ENCODE peak calls at places on chromosomes 6 and 20, in seven cellular contexts. X is HT-29, D is progenitor cell of endocrine pancreas, J is NCI-H2081, O is thyroid gland, H is HL-60, F is osteocyte. P is an unnamed sample.

GRCh38 chr6:99241905-99242534 is 107.5 kb downstream of the FAXC start:
- DNase-seq in X (peak), D (no peak), J (peak), O (peak), H (no peak), F (no peak), P (peak)

GRCh38 chr6:1200706-1201105 is 111.2 kb upstream of the FOXQ1 start:
- DNase-seq in X (no peak), D (no peak), J (no peak), O (no peak), H (no peak), F (no peak), P (peak)

GRCh38 chr6:48136856-48137255 is 25.9 kb upstream of the PTCHD4 start:
- DNase-seq in X (no peak), D (no peak), J (no peak), O (no peak), H (no peak), F (no peak), P (no peak)

GRCh38 chr6:45212976-45213375 is 115.2 kb upstream of the RUNX2 start:
- DNase-seq in X (no peak), D (no peak), J (no peak), O (no peak), H (no peak), F (no peak), P (no peak)

GRCh38 chr6:5422321-5422915 is 161.1 kb downstream of the FARS2 start:
- DNase-seq in X (peak), D (no peak), J (peak), O (peak), H (no peak), F (no peak), P (peak)

GRCh38 chr6:6994796-6995195 is 113.0 kb upstream of the RREB1 start:
- DNase-seq in X (no peak), D (no peak), J (no peak), O (no peak), H (no peak), F (no peak), P (no peak)

GRCh38 chr6:63975685-63976084 is 340.1 kb downstream of the PHF3 start:
- DNase-seq in X (no peak), D (no peak), J (no peak), O (no peak), H (no peak), F (no peak), P (peak)

GRCh38 chr20:46111028-46111835 is 6.9 kb upstream of the CD40 start:
- DNase-seq in X (no peak), D (no peak), J (no peak), O (no peak), H (peak), F (peak), P (no peak)

GRCh38 chr20:41139227-41140093 is 2.1 kb downstream of the PLCG1 start:
- DNase-seq in X (no peak), D (no peak), J (no peak), O (no peak), H (no peak), F (no peak), P (no peak)

GRCh38 chr6:63180367-63180766 is 30.9 kb upstream of the FKBP1C start:
- DNase-seq in X (no peak), D (no peak), J (no peak), O (no peak), H (no peak), F (no peak), P (no peak)

GRCh38 chr20:35732644-35732982 is 9.4 kb downstream of the RBM39 start:
- DNase-seq in X (no peak), D (no peak), J (no peak), O (no peak), H (no peak), F (no peak), P (no peak)